ENCODE peak calls at places on chromosomes 12 and 14, in ten cellular contexts. R is heart left ventricle, D is AG10803, V is cardiac muscle cell, J is GM20000, W is H1, K is A549, I is OCI-LY7, S is IMR-90, A is neural crest cell. Q is an unnamed sample.

GRCh38 chr14:81449576-81449975 is 49.5 kb upstream of the STON2 start:
- DNase-seq in R (no peak), D (no peak), V (no peak), J (no peak), W (no peak), K (no peak), I (no peak), S (no peak), A (no peak), Q (no peak)

GRCh38 chr12:19316420-19316819 is 122.9 kb upstream of the AEBP2 start:
- DNase-seq in R (no peak), D (peak; percentile 5), V (no peak), J (no peak), W (no peak), K (peak; percentile 9), I (no peak), S (peak; percentile 49), A (no peak), Q (no peak)

GRCh38 chr12:119319638-119320037 is 14.9 kb upstream of the CCDC60 start:
- DNase-seq in R (no peak), D (no peak), V (no peak), J (no peak), W (no peak), K (no peak), I (no peak), S (no peak), A (no peak), Q (peak; percentile 34)

GRCh38 chr14:80304125-80304766 is 92.9 kb upstream of the DIO2 start:
- DNase-seq in R (peak; percentile 23), D (peak; percentile 47), V (no peak), J (no peak), W (no peak), K (no peak), I (no peak), S (peak; percentile 46), A (no peak), Q (no peak)

GRCh38 chr14:23124337-23124954 is 5.4 kb upstream of the CEBPE start:
- DNase-seq in R (no peak), D (no peak), V (no peak), J (no peak), W (no peak), K (no peak), I (no peak), S (no peak), A (no peak), Q (no peak)

GRCh38 chr12:104477812-104478388 is 21.2 kb downstream of the CHST11 start:
- DNase-seq in R (no peak), D (no peak), V (no peak), J (no peak), W (no peak), K (no peak), I (no peak), S (no peak), A (no peak), Q (no peak)

GRCh38 chr12:6903712-6904111 is 910 bp upstream of the LRRC23 start:
- DNase-seq in R (no peak), D (no peak), V (no peak), J (no peak), W (no peak), K (no peak), I (no peak), S (no peak), A (no peak), Q (no peak)

GRCh38 chr12:95214466-95214865 is 2.8 kb downstream of the FGD6 start:
- DNase-seq in R (no peak), D (no peak), V (no peak), J (no peak), W (no peak), K (no peak), I (no peak), S (no peak), A (no peak), Q (no peak)

GRCh38 chr12:108173892-108174291 is 44.8 kb downstream of the WSCD2 start:
- DNase-seq in R (no peak), D (no peak), V (no peak), J (no peak), W (no peak), K (no peak), I (no peak), S (no peak), A (no peak), Q (no peak)

GRCh38 chr12:75259170-75259569 is 49.5 kb upstream of the KCNC2 start:
- DNase-seq in R (no peak), D (no peak), V (no peak), J (no peak), W (no peak), K (no peak), I (no peak), S (no peak), A (no peak), Q (no peak)

GRCh38 chr12:106743270-106743988 is 31.1 kb upstream of the RIC8B start:
- DNase-seq in R (no peak), D (no peak), V (no peak), J (no peak), W (no peak), K (no peak), I (no peak), S (no peak), A (no peak), Q (no peak)

GRCh38 chr14:66645716-66646115 is 137.8 kb downstream of the GPHN start:
- DNase-seq in R (no peak), D (no peak), V (no peak), J (no peak), W (no peak), K (no peak), I (no peak), S (peak; percentile 8), A (no peak), Q (no peak)

DNA sequence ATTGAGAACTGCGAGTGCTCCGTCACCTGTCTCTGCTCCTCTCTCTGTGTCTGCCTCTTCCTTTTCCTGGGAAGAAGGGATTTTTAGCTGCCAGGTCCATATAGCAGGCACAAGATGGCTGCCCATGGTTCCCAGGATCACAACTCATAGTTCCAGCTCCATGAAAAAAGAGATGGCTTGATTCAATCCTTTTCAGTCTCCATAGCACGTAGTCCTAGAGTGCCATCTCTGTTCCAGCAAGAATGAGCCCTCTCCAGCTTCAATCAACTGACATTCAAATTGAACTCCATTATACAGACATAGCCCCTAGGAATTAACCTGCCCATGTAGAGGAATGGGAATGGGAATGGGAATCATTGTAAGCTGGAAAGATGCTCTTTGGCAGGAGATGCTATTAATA is 34.7 kb upstream of the RTRAF start:
- DNase-seq in R (no peak), D (no peak), V (no peak), J (no peak), W (no peak), K (no peak), I (no peak), S (no peak), A (no peak), Q (no peak)
- TF ChIP-seq CTCF in R (no peak), D (no peak), V (no peak), J (no peak), W (no peak), K (no peak), I (peak; percentile 15), S (no peak), A (no peak), Q (no peak)

GRCh38 chr12:121439715-121440114 is 39.8 kb downstream of the RNF34 start:
- DNase-seq in R (no peak), D (no peak), V (no peak), J (no peak), W (no peak), K (no peak), I (no peak), S (no peak), A (no peak), Q (no peak)

GRCh38 chr12:121440768-121441167 is 40.9 kb downstream of the RNF34 start:
- DNase-seq in R (no peak), D (no peak), V (no peak), J (no peak), W (no peak), K (no peak), I (no peak), S (no peak), A (no peak), Q (no peak)

GRCh38 chr12:121442028-121442948 is 42.4 kb downstream of the RNF34 start:
- DNase-seq in R (no peak), D (no peak), V (no peak), J (no peak), W (no peak), K (no peak), I (no peak), S (no peak), A (no peak), Q (no peak)

GRCh38 chr12:121443193-121443829 is 43.4 kb downstream of the RNF34 start:
- DNase-seq in R (peak; percentile 76), D (peak; percentile 70), V (peak; percentile 88), J (peak; percentile 92), W (peak; percentile 54), K (peak; percentile 81), I (peak; percentile 64), S (peak; percentile 70), A (peak; percentile 94), Q (peak; percentile 89)

GRCh38 chr12:121441555-121441954 is 41.6 kb downstream of the RNF34 start:
- DNase-seq in R (no peak), D (no peak), V (no peak), J (no peak), W (no peak), K (peak; percentile 70), I (no peak), S (no peak), A (no peak), Q (no peak)
- TF ChIP-seq CTCF in R (peak; percentile 17), D (peak; percentile 5), V (no peak), J (no peak), W (no peak), K (peak; percentile 14), I (no peak), S (no peak), A (no peak), Q (no peak)

DNA sequence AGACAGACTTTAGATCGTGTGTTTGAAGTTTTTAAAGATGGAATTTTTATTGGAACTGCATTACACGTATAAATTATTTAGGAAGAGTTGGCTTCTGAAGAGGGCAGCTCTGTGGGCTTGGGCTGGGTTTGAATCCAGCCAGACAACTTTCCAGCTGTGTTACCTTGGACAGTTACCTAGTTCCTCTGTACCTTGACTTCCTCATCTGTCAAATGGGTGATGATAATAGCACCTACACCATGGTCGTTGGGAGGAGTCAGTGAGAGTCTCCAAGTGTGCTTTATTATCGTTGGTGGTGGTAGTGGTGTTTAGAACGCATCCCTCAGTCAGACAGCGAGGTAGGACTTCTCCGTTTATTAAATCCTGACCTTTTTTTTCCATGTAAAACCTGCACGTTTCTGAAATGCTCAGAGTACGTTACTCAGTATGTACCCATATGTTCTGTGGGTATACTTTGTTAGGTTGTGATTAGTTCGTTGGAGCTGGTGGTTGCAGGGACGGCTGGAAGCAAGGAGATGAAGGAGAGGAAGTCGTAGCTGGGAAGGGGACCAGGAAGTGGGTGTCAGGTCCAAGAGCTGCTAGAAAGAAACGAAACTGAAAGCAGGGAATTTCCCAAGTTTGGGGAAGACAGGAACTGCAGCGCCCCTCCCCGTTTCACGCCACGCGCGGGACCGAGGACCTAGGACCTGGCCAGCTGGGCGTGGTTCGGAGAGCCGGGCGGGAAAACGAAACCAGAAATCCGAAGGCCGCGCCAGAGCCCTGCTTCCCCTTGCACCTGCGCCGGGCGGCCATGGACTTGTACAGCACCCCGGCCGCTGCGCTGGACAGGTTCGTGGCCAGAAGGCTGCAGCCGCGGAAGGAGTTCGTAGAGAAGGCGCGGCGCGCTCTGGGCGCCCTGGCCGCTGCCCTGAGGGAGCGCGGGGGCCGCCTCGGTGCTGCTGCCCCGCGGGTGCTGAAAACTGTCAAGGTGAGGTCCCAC is at the start of gene OAS3:
- DNase-seq in R (peak; percentile 91), D (peak; percentile 65), V (peak; percentile 62), J (peak; percentile 71), W (no peak), K (peak; percentile 82), I (peak; percentile 49), S (peak; percentile 79), A (no peak), Q (peak; percentile 87)
- TF ChIP-seq CTCF in R (peak; percentile 18), D (no peak), V (no peak), J (no peak), W (no peak), K (no peak), I (no peak), S (no peak), A (no peak), Q (no peak)

GRCh38 chr12:57803317-57803893 is 15.1 kb downstream of the AVIL start:
- DNase-seq in R (peak; percentile 47), D (peak; percentile 56), V (peak; percentile 50), J (peak; percentile 38), W (peak; percentile 31), K (peak; percentile 53), I (peak; percentile 43), S (peak; percentile 42), A (peak; percentile 40), Q (peak; percentile 64)
- TF ChIP-seq CTCF in R (peak; percentile 85), D (peak; percentile 86), V (peak; percentile 83), J (peak; percentile 79), W (peak; percentile 73), K (peak; percentile 70), I (peak; percentile 89), S (peak; percentile 83), A (peak; percentile 76), Q (peak; percentile 75)